ENCODE peak calls at places on chromosomes 13 and 19, in ten cellular contexts. F is uterus; Z is left ventricle myocardium inferior; N is colonic mucosa; U is endothelial cell of umbilical vein; D is HCT116; E is lower lobe of right lung; J is A549; T is tibial nerve; I is CD4-positive, alpha-beta T cell. L is an unnamed sample. For H3K9me3, the result is how much of the 10 kb centered on the place peaks cover.

GRCh38 chr13:28716511-28716910 is 2.3 kb downstream of the SLC46A3 start:
- DNase-seq in N (peak), T (no peak), Z (peak), I (no peak), U (peak), J (no peak), E (no peak), D (peak), F (peak), L (no peak)

GRCh38 chr13:33119886-33120543 is 103.8 kb downstream of the KL start:
- DNase-seq in I (no peak), F (no peak), U (no peak), D (peak), J (peak), Z (no peak), N (no peak), T (no peak), E (no peak), L (no peak)

GRCh38 chr19:40165362-40165937 is 25.8 kb upstream of the MAP3K10 start:
- DNase-seq in D (peak), I (peak), T (peak), N (peak), U (peak), E (peak), Z (peak), J (no peak), F (peak), L (peak)

GRCh38 chr13:80828759-80829158 is 487.8 kb upstream of the SPRY2 start:
- DNase-seq in I (no peak), D (no peak), Z (no peak), J (no peak), F (no peak), E (no peak), T (no peak), N (no peak), U (no peak), L (no peak)

GRCh38 chr13:99061411-99061810 is 83.5 kb upstream of the DOCK9 start:
- DNase-seq in T (no peak), F (no peak), D (no peak), Z (no peak), I (no peak), N (no peak), J (no peak), U (no peak), E (no peak), L (no peak)

GRCh38 chr13:29522044-29522685 is 73.3 kb downstream of the SLC7A1 start:
- DNase-seq in Z (no peak), D (no peak), U (no peak), F (peak), T (peak), J (no peak), I (no peak), E (no peak), N (no peak), L (no peak)

GRCh38 chr13:110168999-110169933 is 137.7 kb downstream of the COL4A1 start:
- DNase-seq in T (no peak), F (no peak), J (no peak), N (no peak), E (no peak), U (no peak), Z (no peak), I (no peak), D (no peak), L (no peak)

GRCh38 chr19:3253270-3253669 is 28.8 kb downstream of the CELF5 start:
- DNase-seq in Z (no peak), E (no peak), D (peak), I (no peak), T (no peak), J (no peak), N (no peak), U (no peak), F (no peak), L (no peak)

GRCh38 chr13:61246351-61246750 is 169.3 kb downstream of the PCDH20 start:
- DNase-seq in E (no peak), F (no peak), U (no peak), I (no peak), Z (no peak), N (no peak), J (no peak), D (no peak), T (no peak), L (no peak)

GRCh38 chr13:99331881-99332293 is 24.7 kb upstream of the GPR183 start:
- DNase-seq in T (no peak), E (no peak), D (no peak), Z (no peak), N (no peak), U (no peak), I (no peak), J (no peak), F (no peak), L (no peak)

GRCh38 chr13:43905435-43906031 is 25.8 kb downstream of the LACC1 start:
- DNase-seq in I (no peak), Z (no peak), J (no peak), N (peak), T (peak), U (peak), D (peak), E (no peak), F (peak), L (peak)

GRCh38 chr13:113144255-113144629 is 14.2 kb upstream of the PROZ start:
- DNase-seq in J (no peak), I (no peak), F (no peak), N (no peak), U (no peak), D (no peak), Z (no peak), E (no peak), T (no peak), L (peak)

GRCh38 chr13:98022210-98022609 is 68.7 kb downstream of the IPO5 start:
- DNase-seq in Z (no peak), T (peak), N (no peak), D (no peak), F (no peak), E (no peak), U (peak), I (no peak), J (no peak), L (no peak)

GRCh38 chr13:40485611-40486517 is 180.6 kb downstream of the FOXO1 start:
- DNase-seq in J (no peak), E (no peak), Z (no peak), F (no peak), T (no peak), U (no peak), N (no peak), I (peak), D (no peak), L (no peak)

GRCh38 chr13:46830405-46831005 is 33.5 kb upstream of the ESD start:
- DNase-seq in J (no peak), F (no peak), Z (no peak), U (no peak), T (no peak), I (no peak), D (no peak), E (no peak), N (no peak), L (no peak)

GRCh38 chr13:45850020-45850613 is 1.4 kb downstream of the SIAH3 start:
- DNase-seq in E (no peak), I (no peak), Z (no peak), N (no peak), F (no peak), D (no peak), U (no peak), J (no peak), T (no peak), L (peak)

GRCh38 chr13:99153219-99153618 is 47.4 kb upstream of the UBAC2 start:
- DNase-seq in U (no peak), I (no peak), J (no peak), N (no peak), D (no peak), E (no peak), F (no peak), Z (no peak), T (no peak), L (no peak)

GRCh38 chr13:27261376-27261775 is 9.3 kb upstream of the RASL11A start:
- DNase-seq in J (no peak), U (no peak), Z (no peak), I (no peak), F (no peak), E (no peak), N (no peak), D (no peak), T (no peak), L (no peak)

GRCh38 chr13:78102121-78102677 is 183.6 kb upstream of the EDNRB start:
- DNase-seq in E (no peak), T (peak), U (peak), F (peak), Z (peak), N (peak), J (no peak), I (no peak), D (no peak), L (no peak)

GRCh38 chr13:38202730-38203129 is 146.9 kb upstream of the UFM1 start:
- DNase-seq in F (no peak), D (no peak), E (no peak), J (no peak), U (no peak), I (no peak), N (no peak), Z (no peak), T (no peak), L (no peak)

GRCh38 chr19:1232652-1233360 is 5.0 kb downstream of the CBARP start:
- DNase-seq in Z (no peak), T (no peak), I (no peak), J (no peak), U (peak), D (no peak), E (no peak), F (peak), N (no peak), L (no peak)

GRCh38 chr13:36360863-36361262 is 14.7 kb upstream of the SPART start:
- DNase-seq in T (no peak), F (no peak), I (no peak), U (no peak), D (no peak), E (no peak), Z (no peak), J (no peak), N (no peak), L (no peak)

GRCh38 chr13:103356226-103356864 is 290.1 kb upstream of the SLC10A2 start:
- DNase-seq in D (no peak), N (no peak), U (no peak), J (no peak), Z (no peak), E (no peak), F (no peak), I (no peak), T (no peak), L (no peak)

GRCh38 chr19:41624515-41624914 is 2.4 kb downstream of the CEACAM4 start:
- DNase-seq in U (no peak), N (no peak), F (no peak), J (no peak), D (no peak), T (no peak), Z (no peak), E (no peak), I (no peak), L (no peak)
- H3K27ac ChIP-seq in U (no peak), N (no peak), F (no peak), J (no peak), D (no peak), T (no peak), Z (no peak), E (no peak), I (no peak), L (no peak)

GRCh38 chr13:93169980-93170379 is 56.6 kb upstream of the GPC6 start:
- DNase-seq in D (no peak), T (no peak), F (no peak), U (no peak), E (no peak), N (no peak), I (no peak), J (no peak), Z (no peak), L (no peak)

GRCh38 chr13:93173656-93174055 is 53.0 kb upstream of the GPC6 start:
- DNase-seq in T (no peak), F (no peak), J (no peak), Z (no peak), E (no peak), N (no peak), U (no peak), I (no peak), D (no peak), L (no peak)

GRCh38 chr13:93174260-93174659 is 52.3 kb upstream of the GPC6 start:
- DNase-seq in N (no peak), I (no peak), F (no peak), T (no peak), U (no peak), Z (no peak), J (no peak), E (no peak), D (no peak), L (no peak)

DNA sequence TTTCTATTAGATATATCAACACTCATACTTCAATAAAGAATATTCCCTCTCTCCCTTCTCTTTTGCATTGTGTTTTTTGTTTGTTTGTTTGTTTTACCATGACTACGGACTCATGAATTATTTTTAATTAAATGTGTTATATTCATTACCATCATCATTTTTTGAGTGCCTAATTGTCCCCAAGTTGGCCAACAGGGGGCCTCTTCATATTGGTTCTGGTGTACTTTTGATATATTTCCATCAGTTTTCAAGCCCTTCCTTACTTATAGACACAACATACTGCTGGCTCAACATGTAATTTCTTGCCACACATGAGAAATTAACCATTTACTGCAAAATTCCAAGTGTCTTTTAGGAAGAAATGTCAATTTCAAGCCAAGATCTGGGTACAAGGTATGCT is 54.5 kb upstream of the GPC6 start:
- DNase-seq in Z (no peak), I (no peak), D (no peak), J (no peak), U (no peak), F (no peak), N (no peak), E (no peak), T (no peak), L (peak)
- TF ChIP-seq CTCF in Z (no peak), I (no peak), D (no peak), J (no peak), U (no peak), F (no peak), N (no peak), E (no peak), T (no peak), L (peak)

DNA sequence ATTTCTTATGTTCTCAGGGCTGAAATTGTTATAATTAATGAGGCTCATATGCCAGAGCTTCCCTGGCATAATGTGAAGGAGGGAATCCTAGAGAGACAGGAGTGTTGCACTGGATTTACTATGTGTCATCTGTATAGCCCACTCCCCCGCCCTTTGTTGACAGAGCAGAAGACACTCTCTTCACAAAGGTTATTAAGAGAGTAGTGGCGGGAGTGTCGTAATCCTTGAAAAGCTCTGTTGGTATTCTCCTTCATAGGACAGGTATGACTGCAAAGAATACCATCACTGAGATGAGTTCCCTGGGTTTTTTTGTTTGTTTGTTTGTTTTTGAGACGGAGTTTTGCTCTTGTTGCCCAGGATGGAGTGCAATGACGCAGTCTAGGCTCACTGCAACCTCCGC is 14.0 kb downstream of the ZNF121 start:
- DNase-seq in T (no peak), U (no peak), N (no peak), J (no peak), I (no peak), E (no peak), Z (no peak), D (no peak), F (no peak), L (no peak)
- H3K9me3 ChIP-seq in T (under half), U (under half), N (under half), J (half or more), I (half or more), E (half or more), Z (half or more), D (half or more), F (half or more), L (under half)

GRCh38 chr19:50377517-50377916 is 1.3 kb downstream of the NR1H2 start:
- DNase-seq in E (no peak), F (no peak), J (no peak), U (no peak), Z (no peak), T (no peak), I (no peak), N (no peak), D (no peak), L (no peak)
- H3K27ac ChIP-seq in E (no peak), F (no peak), J (peak), U (no peak), Z (no peak), T (peak), I (no peak), N (no peak), D (peak), L (no peak)

DNA sequence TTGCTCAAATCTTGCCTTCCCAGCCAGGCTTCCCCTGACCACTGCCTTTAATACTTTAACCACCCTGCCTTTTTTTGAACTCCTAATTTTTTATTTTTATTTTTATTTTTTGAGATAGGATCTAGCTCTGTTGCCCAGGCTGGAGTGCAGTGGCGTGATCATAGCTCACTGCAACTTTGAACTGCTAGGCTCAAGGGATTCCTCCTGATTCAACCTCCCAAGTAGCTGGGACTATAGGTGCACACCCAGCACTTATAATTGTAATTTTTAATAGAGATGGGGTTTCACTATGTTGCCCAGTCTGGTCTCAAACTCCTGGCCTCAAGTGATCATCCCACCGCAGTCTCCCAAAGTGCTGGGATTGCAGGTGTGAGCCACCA is 21.7 kb upstream of the FBXO27 start:
- DNase-seq in N (no peak), J (no peak), T (no peak), Z (no peak), I (no peak), E (no peak), F (no peak), D (no peak), U (no peak), L (no peak)
- TF ChIP-seq CTCF in N (no peak), J (no peak), T (no peak), Z (no peak), I (no peak), E (no peak), F (no peak), D (no peak), U (no peak), L (no peak)

GRCh38 chr13:69551193-69551592 is 556.4 kb upstream of the ATXN8OS start:
- DNase-seq in U (no peak), Z (no peak), E (no peak), J (no peak), F (no peak), N (no peak), D (no peak), T (no peak), I (no peak), L (no peak)

GRCh38 chr13:69545500-69546025 is 562.1 kb upstream of the ATXN8OS start:
- DNase-seq in D (no peak), T (no peak), J (no peak), Z (no peak), E (no peak), U (no peak), I (no peak), F (no peak), N (no peak), L (no peak)

GRCh38 chr13:69547780-69548179 is 559.8 kb upstream of the ATXN8OS start:
- DNase-seq in D (no peak), E (no peak), T (no peak), Z (no peak), U (no peak), F (no peak), I (no peak), J (no peak), N (no peak), L (no peak)
- H3K9me3 ChIP-seq in D (under half), E (under half), T (under half), Z (under half), U (under half), F (under half), I (under half), J (under half), N (under half), L (under half)

GRCh38 chr19:48698046-48698445 is 2.3 kb downstream of the FUT2 start:
- DNase-seq in N (peak), F (no peak), J (no peak), D (no peak), Z (no peak), E (no peak), U (peak), I (no peak), T (no peak), L (no peak)
- H3K27ac ChIP-seq in N (peak), F (no peak), J (peak), D (peak), Z (no peak), E (no peak), U (no peak), I (no peak), T (no peak), L (no peak)

DNA sequence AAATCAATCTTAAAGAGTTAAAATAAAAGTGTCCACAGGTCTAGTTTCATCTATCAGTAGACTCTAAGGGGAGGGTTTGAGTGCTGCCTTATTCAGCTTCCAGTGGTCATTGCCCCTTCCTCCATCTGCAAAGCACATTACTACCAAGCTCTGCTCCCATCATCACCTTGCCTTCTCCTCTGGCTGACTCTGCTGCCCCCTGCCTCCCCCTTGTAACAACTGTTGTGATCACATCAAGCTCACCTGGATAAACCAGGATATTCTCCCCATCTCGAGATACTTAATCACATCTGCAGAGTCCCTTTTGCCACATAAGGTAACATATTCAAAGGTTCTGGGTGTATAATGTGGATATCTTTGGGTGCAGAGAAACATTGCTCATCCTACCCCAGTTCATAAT is 43.3 kb upstream of the GPC6 start:
- DNase-seq in E (no peak), I (no peak), J (no peak), T (no peak), N (no peak), U (no peak), F (no peak), Z (no peak), D (no peak), L (peak)
- TF ChIP-seq CTCF in E (no peak), I (no peak), J (no peak), T (no peak), N (no peak), U (no peak), F (no peak), Z (no peak), D (no peak), L (peak)

GRCh38 chr19:19721896-19722295 is 11.0 kb downstream of the ZNF14 start:
- DNase-seq in E (no peak), Z (no peak), I (no peak), J (no peak), F (no peak), U (no peak), D (no peak), N (no peak), T (no peak), L (no peak)
- H3K9me3 ChIP-seq in E (half or more), Z (half or more), I (half or more), J (under half), F (half or more), U (under half), D (under half), N (under half), T (under half), L (under half)

DNA sequence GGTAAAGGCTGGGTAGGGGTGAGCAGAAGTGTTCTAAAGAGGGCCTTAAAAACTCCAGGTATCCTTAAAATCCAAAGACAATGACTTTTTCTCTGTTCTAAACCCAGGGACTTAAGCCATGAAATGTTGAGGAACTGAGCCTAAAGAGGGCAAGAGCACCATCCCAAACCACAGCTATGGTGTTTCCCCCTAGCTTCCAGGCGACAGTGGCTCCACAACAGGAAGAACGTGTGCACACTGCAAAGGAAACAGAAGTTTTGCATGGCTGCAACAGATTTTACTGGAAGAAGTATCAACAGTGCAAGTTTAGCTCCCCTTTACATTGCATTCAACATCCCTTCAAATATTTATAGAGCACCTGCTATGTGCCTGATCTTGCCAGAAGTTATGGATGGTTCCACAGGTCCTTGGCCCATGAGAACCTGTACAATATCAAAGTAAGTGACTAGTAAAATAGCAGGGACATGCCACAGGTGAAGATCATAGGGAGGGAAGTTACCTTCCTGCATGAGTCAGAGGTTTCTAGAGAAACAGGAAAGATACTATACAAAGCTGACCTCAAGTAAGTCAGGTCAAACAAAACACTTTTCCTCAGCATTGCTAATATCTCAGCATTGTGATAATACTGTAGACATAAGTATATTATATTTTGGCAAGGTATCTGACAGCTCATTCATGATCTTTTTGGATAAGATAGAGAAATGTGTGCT is 8.4 kb upstream of the KCTD12 start:
- DNase-seq in T (no peak), E (no peak), N (no peak), I (no peak), F (no peak), J (no peak), U (peak), D (no peak), Z (no peak), L (no peak)
- H3K27ac ChIP-seq in T (no peak), E (no peak), N (no peak), I (no peak), F (no peak), J (no peak), U (no peak), D (no peak), Z (no peak), L (no peak)